ENCODE peak calls at places on chromosomes 12 and 14, in four cellular contexts. Q, U, E and Y are unnamed samples.
A peak's percentile ranks its signal among the peaks of the same experiment; 100 is the strongest.

GRCh38 chr12:121334513-121335343 is 17.5 kb downstream of the ANAPC5 start:
- DNase-seq in E (peak; percentile 29), U (peak; percentile 46), Q (no peak), Y (no peak)

GRCh38 chr14:51564460-51564859 is 87.2 kb upstream of the FRMD6 start:
- DNase-seq in Q (no peak), E (no peak), U (no peak), Y (no peak)

GRCh38 chr14:63662776-63663175 is 21.1 kb upstream of the WDR89 start:
- DNase-seq in Q (no peak), E (no peak), U (no peak), Y (no peak)

GRCh38 chr14:68036203-68036602 is 216.6 kb downstream of the RAD51B start:
- DNase-seq in Q (no peak), U (no peak), E (no peak), Y (no peak)

GRCh38 chr12:70576341-70577282 is 60.6 kb downstream of the PTPRB start:
- DNase-seq in E (no peak), Q (no peak), U (peak; percentile 66), Y (no peak)

GRCh38 chr14:90319173-90319572 is 12.6 kb downstream of the NRDE2 start:
- DNase-seq in Q (no peak), E (no peak), U (no peak), Y (no peak)

GRCh38 chr14:33812181-33812580 is 138.7 kb downstream of the EGLN3 start:
- DNase-seq in U (no peak), E (no peak), Q (no peak), Y (no peak)

GRCh38 chr14:21208554-21208953 is 52.7 kb upstream of the OR5AU1 start:
- DNase-seq in U (no peak), Q (no peak), E (no peak), Y (no peak)

GRCh38 chr12:10210225-10210624 is 2.5 kb upstream of the GABARAPL1 start:
- DNase-seq in U (no peak), Q (no peak), E (no peak), Y (no peak)

GRCh38 chr12:113371808-113372207 is 13.4 kb downstream of the PLBD2 start:
- DNase-seq in U (no peak), Q (no peak), E (no peak), Y (no peak)

GRCh38 chr12:69284131-69284530 is 44.8 kb downstream of the CPSF6 start:
- DNase-seq in U (peak; percentile 52), Q (no peak), E (peak; percentile 81), Y (peak; percentile 72)

GRCh38 chr12:132366341-132366861 is 37.0 kb upstream of the GALNT9 start:
- DNase-seq in Q (no peak), E (no peak), U (no peak), Y (no peak)

GRCh38 chr12:47896633-47897032 is 8.2 kb downstream of the VDR start:
- DNase-seq in E (no peak), U (no peak), Q (peak; percentile 91), Y (no peak)

GRCh38 chr14:95562892-95563685 is 28.2 kb downstream of the GLRX5 start:
- DNase-seq in E (peak; percentile 27), Q (no peak), U (no peak), Y (peak; percentile 20)

GRCh38 chr14:87081004-87081403 is 912.0 kb downstream of the GALC start:
- DNase-seq in U (no peak), E (no peak), Q (no peak), Y (no peak)

GRCh38 chr12:108326254-108326750 is 12.8 kb downstream of the CMKLR1 start:
- DNase-seq in E (no peak), U (no peak), Q (no peak), Y (no peak)

GRCh38 chr12:11578461-11578993 is 70.9 kb upstream of the ETV6 start:
- DNase-seq in U (no peak), E (no peak), Q (no peak), Y (no peak)

GRCh38 chr12:42504049-42504448 is 85.5 kb downstream of the PRICKLE1 start:
- DNase-seq in Q (no peak), U (no peak), E (peak; percentile 14), Y (no peak)

GRCh38 chr14:75643985-75644384 is 16.7 kb downstream of the ERG28 start:
- DNase-seq in Q (no peak), E (no peak), U (no peak), Y (no peak)

GRCh38 chr12:64470507-64470906 is 18.6 kb downstream of the TBK1 start:
- DNase-seq in U (no peak), E (no peak), Q (no peak), Y (no peak)

GRCh38 chr12:98211914-98212695 is 303.3 kb upstream of the TMPO start:
- DNase-seq in Q (no peak), U (no peak), E (no peak), Y (no peak)

DNA sequence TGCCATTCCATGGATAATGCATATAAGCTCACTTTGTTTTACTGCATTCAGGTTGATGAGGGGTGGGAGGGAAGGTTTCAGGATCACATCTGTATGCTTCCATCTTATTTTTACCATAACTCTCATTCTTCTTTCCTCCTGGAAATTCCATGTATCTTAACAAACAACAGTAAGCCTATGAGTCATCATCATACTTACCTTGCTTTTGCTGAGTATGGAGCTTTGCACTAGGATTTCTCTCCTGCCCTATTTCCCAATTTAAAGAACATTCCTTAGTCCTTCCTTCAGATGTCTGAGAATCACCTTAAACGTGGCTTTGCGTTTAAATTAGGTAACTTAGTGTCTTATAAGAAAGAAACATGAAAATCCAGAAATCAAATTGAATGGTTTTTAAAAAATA is 1.6 kb upstream of the CLEC14A start:
- DNase-seq in U (no peak), E (no peak), Q (no peak), Y (no peak)
- H3K27me3 ChIP-seq in U (no peaks in the 10 kb centered on the region), E (peaks cover 11% of the 10 kb centered on the region), Q (peaks cover 5% of the 10 kb centered on the region), Y (peaks cover 5% of the 10 kb centered on the region)

DNA sequence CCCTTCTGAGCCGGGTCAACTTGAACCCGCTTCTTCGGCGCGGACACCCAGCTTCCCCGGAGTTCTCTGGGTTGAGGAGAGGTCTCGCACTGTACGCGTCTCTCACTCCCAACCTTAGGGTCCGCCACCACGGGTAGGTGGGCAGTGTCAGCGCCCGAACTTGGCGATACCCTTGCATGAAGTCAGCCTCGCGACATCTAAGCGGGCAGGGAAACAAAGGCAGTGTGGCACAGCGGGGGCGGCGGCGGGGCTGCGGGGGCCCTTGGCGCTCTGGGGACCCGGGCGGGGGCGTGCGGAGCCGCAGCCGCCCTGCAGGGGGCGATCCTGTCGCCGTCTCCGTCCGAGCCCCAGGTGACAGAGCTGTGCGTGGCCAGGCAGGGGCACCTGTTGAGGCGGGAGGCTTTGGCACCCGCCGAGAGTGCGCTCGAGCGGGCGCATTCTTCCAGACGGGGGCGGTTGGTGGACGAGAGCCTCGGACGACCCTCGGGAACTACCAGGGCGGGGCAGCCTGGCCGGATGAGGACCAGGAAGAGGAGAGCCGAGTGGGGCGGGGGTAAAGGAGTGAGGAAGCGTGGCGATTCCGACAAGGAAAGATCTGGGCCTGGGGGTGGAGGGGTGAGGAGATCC is 1.1 kb downstream of the GALNT16 start:
- DNase-seq in Q (no peak), U (no peak), E (peak; percentile 46), Y (no peak)
- H3K27me3 ChIP-seq in Q (peaks cover 2% of the 10 kb centered on the region), U (peaks cover 10% of the 10 kb centered on the region), E (no peaks in the 10 kb centered on the region), Y (no peaks in the 10 kb centered on the region)

DNA sequence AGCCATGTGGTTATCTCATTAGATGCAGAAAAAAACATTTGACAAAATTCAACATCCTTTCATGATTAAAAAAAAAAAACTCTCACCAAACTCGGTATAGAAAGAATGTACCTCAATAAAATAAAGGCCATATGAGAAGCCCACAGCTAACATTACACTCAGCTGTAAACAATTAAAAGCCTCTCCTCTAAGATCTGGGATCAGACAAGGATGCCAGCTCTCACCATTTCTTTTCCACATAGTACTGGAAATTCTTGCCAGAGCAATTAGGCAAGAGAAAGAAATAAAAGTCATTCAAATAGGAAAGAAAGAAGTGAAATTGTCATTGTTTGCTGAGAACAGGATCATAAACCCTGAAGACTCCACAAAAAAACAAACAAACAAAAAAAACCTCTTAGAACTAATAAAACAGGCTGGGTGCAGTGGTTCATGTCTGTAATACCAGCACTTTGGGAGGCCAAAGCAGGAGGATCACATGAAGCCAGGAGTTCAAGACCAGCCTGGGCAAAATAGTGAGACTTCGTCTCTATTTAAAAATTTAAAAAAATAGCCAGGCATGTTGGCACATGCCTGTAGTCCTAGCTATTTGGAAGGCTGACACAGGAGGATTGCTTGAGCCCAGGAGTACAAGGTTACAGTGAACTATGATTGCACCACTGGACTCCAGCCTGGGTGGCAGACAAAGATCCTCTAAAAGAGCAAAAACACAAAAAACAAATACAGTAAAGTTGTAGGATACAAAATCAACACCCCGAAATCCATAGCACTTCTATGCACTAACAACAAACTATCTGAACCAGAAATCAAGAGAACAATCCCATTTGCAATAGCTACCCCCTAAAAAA is 114.4 kb downstream of the FOXA1 start:
- DNase-seq in E (no peak), Q (no peak), U (no peak), Y (no peak)
- H3K27me3 ChIP-seq in E (no peaks in the 10 kb centered on the region), Q (no peaks in the 10 kb centered on the region), U (no peaks in the 10 kb centered on the region), Y (no peaks in the 10 kb centered on the region)

GRCh38 chr12:4270670-4271432 is 2.7 kb upstream of the CCND2 start:
- DNase-seq in U (no peak), E (peak; percentile 49), Q (peak; percentile 46), Y (peak; percentile 50)
- H3K27me3 ChIP-seq in U (peaks cover 66% of the 10 kb centered on the region), E (peaks cover 28% of the 10 kb centered on the region), Q (no peaks in the 10 kb centered on the region), Y (no peaks in the 10 kb centered on the region)

GRCh38 chr12:114684098-114684869 is at the start of gene TBX3:
- DNase-seq in Q (peak; percentile 98), E (peak; percentile 98), U (peak; percentile 98), Y (peak; percentile 97)
- H3K27me3 ChIP-seq in Q (no peaks in the 10 kb centered on the region), E (no peaks in the 10 kb centered on the region), U (peaks cover 11% of the 10 kb centered on the region), Y (no peaks in the 10 kb centered on the region)

DNA sequence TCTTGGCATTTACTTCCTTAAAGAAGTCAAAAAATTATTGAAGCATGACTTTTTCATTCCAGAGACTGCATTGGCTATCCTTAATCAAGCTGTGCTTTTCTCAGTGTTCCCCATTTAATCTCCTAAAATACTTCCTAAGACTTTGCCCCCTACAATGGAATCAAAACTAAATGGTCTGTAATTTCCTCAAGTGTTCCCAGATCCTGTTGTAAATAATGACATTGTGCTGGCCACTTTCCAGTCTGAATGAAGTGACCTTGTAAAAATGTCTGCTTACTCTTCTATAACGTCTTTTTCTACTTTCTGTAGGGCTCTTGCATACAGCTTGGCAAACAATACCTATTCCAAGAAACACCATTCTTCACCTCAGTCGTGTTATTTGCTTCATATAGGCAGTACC is 45.3 kb upstream of the MBIP start:
- DNase-seq in U (no peak), Q (no peak), E (no peak), Y (no peak)
- H3K27me3 ChIP-seq in U (no peaks in the 10 kb centered on the region), Q (no peaks in the 10 kb centered on the region), E (no peaks in the 10 kb centered on the region), Y (no peaks in the 10 kb centered on the region)

DNA sequence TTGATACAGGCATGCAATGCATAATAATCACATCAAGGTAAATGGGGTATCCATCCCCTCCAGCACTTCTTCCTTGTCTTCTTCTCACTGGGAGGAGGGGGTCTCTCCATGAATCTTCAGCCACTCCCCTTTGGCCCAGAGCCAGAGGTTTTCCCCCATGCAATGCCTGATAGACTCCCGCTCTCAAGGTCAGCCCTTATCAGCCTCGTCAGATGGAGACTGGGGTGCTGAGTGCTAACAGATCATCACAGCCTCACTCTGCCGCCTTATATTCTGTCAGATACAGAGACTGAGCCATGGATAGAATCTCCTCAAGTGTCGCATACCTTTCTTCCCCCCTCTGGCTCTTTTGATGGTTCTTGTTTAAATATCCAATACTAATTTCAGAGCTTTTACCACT is 503.1 kb downstream of the AACS start:
- DNase-seq in E (no peak), Q (no peak), U (no peak), Y (no peak)
- H3K27me3 ChIP-seq in E (no peaks in the 10 kb centered on the region), Q (no peaks in the 10 kb centered on the region), U (no peaks in the 10 kb centered on the region), Y (no peaks in the 10 kb centered on the region)